ENCODE peak calls at places on chromosome 7, in seven cellular contexts. Y is osteoblast, G is OCI-LY7, Q is ascending aorta, W is left lung, H is mesendoderm, D is PC-9. I is an unnamed sample.
A peak's percentile ranks its signal among the peaks of the same experiment; 100 is the strongest.

GRCh38 chr7:120586561-120586960 is 271.4 kb downstream of the TSPAN12 start:
- DNase-seq in D (no peak), G (no peak), W (no peak), Y (no peak), Q (no peak), H (no peak), I (no peak)

GRCh38 chr7:69365588-69366241 is 232.6 kb upstream of the AUTS2 start:
- DNase-seq in Q (no peak), H (no peak), Y (no peak), D (no peak), W (no peak), G (no peak), I (no peak)

GRCh38 chr7:151831606-151832005 is 45.3 kb downstream of the PRKAG2 start:
- DNase-seq in Y (no peak), Q (no peak), H (no peak), D (no peak), G (no peak), W (peak; percentile 58), I (no peak)

GRCh38 chr7:125383324-125383723 is 453.7 kb upstream of the POT1 start:
- DNase-seq in Y (no peak), H (peak; percentile 37), G (no peak), D (no peak), Q (no peak), W (no peak), I (no peak)

GRCh38 chr7:77441046-77441445 is 24.9 kb upstream of the GSAP start:
- DNase-seq in H (no peak), W (no peak), Y (no peak), Q (no peak), G (no peak), D (no peak), I (no peak)

GRCh38 chr7:70937424-70937823 is 194.5 kb upstream of the GALNT17 start:
- DNase-seq in Y (peak; percentile 65), D (no peak), H (no peak), Q (peak; percentile 28), W (no peak), G (no peak), I (no peak)

GRCh38 chr7:405489-406211 is 114.0 kb downstream of the PDGFA start:
- DNase-seq in Y (peak; percentile 59), Q (no peak), D (no peak), G (no peak), H (no peak), W (no peak), I (peak; percentile 33)

GRCh38 chr7:114100810-114101209 is 182.0 kb upstream of the PPP1R3A start:
- DNase-seq in D (no peak), Q (no peak), H (no peak), G (no peak), W (no peak), Y (no peak), I (no peak)

GRCh38 chr7:159097661-159098423 is 46.8 kb downstream of the VIPR2 start:
- DNase-seq in H (no peak), G (no peak), W (peak; percentile 73), Y (peak; percentile 54), D (no peak), Q (peak; percentile 79), I (no peak)

GRCh38 chr7:29190349-29191045 is 4.1 kb upstream of the CHN2 start:
- DNase-seq in D (no peak), G (no peak), H (peak; percentile 59), Q (no peak), W (no peak), Y (peak; percentile 45), I (no peak)

GRCh38 chr7:4667776-4668509 is 14.2 kb upstream of the FOXK1 start:
- DNase-seq in G (no peak), H (no peak), Q (no peak), D (no peak), Y (peak; percentile 94), W (no peak), I (no peak)

GRCh38 chr7:74288034-74288881 is 949 bp upstream of the CLIP2 start:
- DNase-seq in D (peak; percentile 51), Y (no peak), H (no peak), W (no peak), G (no peak), Q (no peak), I (no peak)

GRCh38 chr7:29327455-29327854 is 132.9 kb downstream of the CHN2 start:
- DNase-seq in H (no peak), G (no peak), Y (no peak), D (no peak), Q (no peak), W (no peak), I (no peak)

GRCh38 chr7:97022451-97023306 is 2.0 kb downstream of the DLX5 start:
- DNase-seq in Y (peak; percentile 93), G (no peak), D (no peak), Q (no peak), H (peak; percentile 50), W (peak; percentile 55), I (no peak)

GRCh38 chr7:158876984-158877383 is 20.6 kb downstream of the DYNC2I1 start:
- DNase-seq in G (no peak), D (no peak), Y (no peak), H (no peak), Q (no peak), W (no peak), I (no peak)

GRCh38 chr7:137900137-137900536 is 53.4 kb upstream of the DGKI start:
- DNase-seq in Q (no peak), H (no peak), W (no peak), D (no peak), G (no peak), Y (no peak), I (no peak)
- H3K27ac ChIP-seq in Q (no peak overlapping the region), H (no peak overlapping the region), W (no peak overlapping the region), D (no peak overlapping the region), G (peak overlapping the region; percentile 37), Y (no peak overlapping the region), I (no peak overlapping the region)

GRCh38 chr7:36286241-36286640 is 103.4 kb upstream of the ANLN start:
- DNase-seq in H (no peak), W (no peak), Q (no peak), G (peak; percentile 55), Y (no peak), D (no peak), I (no peak)
- H3K27ac ChIP-seq in H (no peak overlapping the region), W (peak overlapping the region; percentile 78), Q (no peak overlapping the region), G (peak overlapping the region; percentile 75), Y (no peak overlapping the region), D (peak overlapping the region; percentile 76), I (peak overlapping the region; percentile 77)

DNA sequence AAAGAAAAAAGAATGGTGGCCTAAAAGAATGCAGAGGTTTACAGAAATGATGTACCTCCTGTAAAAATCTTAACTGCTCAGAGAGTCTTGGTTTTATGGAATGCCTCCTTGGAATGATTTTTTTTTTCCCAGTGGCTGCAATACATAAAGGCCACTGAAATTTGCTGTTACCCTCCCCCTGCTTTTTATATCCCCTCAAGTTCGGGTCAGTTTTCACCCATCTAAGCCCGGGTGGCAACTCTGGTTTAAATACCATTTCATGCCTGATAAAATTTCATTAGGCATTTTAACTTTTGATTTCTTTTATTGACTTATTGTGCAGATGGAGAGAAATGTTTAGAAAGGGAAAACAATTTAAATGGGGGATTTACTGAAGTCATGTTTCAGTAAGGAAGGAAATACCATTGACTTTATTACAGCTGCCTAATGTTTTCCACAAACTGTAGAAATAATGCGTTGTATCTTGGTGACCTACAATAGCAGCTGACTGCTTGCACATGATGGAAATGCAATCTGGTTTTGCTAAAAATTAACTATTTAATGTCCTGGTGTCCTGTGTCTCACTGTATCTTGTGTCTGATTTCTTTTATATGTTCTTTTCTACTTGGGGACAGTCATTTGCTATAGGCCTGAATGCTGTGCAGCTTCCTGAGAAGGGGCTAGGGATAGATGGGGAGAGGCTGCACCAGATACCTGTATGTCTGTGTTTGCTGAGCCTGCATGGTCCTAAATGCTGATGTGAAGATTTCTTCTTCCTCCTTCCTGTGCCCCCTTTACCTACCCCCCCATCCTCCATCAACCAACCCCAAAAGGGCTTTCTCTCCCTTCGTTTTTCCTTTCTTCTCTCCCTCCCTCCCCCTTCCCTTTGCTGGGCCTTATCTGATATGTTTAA is 102.3 kb downstream of the SAMD9 start:
- DNase-seq in Y (no peak), D (no peak), Q (no peak), W (no peak), G (no peak), H (no peak), I (no peak)
- H3K27ac ChIP-seq in Y (peak overlapping the region; percentile 82), D (no peak overlapping the region), Q (no peak overlapping the region), W (no peak overlapping the region), G (no peak overlapping the region), H (no peak overlapping the region), I (peak overlapping the region; percentile 47)

GRCh38 chr7:45086348-45087065 is 2.3 kb downstream of the NACAD start:
- DNase-seq in G (no peak), H (no peak), D (no peak), Y (peak; percentile 63), Q (no peak), W (no peak), I (no peak)
- H3K27ac ChIP-seq in G (no peak overlapping the region), H (no peak overlapping the region), D (no peak overlapping the region), Y (no peak overlapping the region), Q (no peak overlapping the region), W (no peak overlapping the region), I (no peak overlapping the region)

GRCh38 chr7:100602889-100603696 is 930 bp downstream of the PCOLCE start:
- DNase-seq in H (peak; percentile 90), G (no peak), Q (peak; percentile 91), W (peak; percentile 79), Y (peak; percentile 98), D (peak; percentile 56), I (peak; percentile 79)
- H3K27ac ChIP-seq in H (peak overlapping the region; percentile 17), G (no peak overlapping the region), Q (peak overlapping the region; percentile 88), W (peak overlapping the region; percentile 57), Y (peak overlapping the region; percentile 73), D (no peak overlapping the region), I (no peak overlapping the region)

DNA sequence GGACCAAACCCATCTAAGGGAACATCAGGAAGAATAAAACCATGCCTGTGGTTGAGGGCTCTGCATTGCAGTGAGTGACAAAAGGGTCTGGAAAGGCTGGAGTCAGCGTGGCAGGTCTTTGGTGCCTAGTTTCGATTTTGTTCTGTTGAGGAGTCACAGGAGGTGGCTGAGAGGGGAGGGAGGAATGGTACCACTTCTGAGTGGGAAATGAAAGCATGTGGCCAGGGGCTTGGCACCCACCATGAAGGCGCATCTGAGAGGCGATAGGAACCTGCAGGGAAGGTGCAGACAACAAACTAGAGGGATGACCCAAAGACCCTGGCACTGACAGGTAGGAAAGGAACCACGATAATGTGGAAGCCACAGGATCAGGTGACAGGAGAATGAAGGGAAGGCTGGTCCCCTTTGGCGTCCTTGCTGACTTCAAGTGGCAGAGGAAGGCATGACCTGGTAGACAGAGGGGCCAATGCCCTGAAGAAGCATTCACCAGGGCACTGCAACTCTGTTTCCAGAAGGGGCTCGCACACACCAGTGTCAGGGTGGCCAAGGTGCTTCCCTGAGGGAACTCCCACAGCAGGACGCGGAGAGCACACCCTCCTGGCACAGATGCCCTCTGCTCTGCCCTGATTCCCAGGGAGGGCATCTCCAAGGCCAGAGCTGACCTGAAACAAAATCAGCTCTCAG is 41.7 kb downstream of the HIPK2 start:
- DNase-seq in H (no peak), Q (peak; percentile 50), G (no peak), Y (no peak), D (no peak), W (no peak), I (no peak)
- H3K27ac ChIP-seq in H (no peak overlapping the region), Q (peak overlapping the region; percentile 82), G (no peak overlapping the region), Y (peak overlapping the region; percentile 99), D (no peak overlapping the region), W (peak overlapping the region; percentile 20), I (peak overlapping the region; percentile 89)